ENCODE peak calls at places on chromosomes 11 and 22, in six cellular contexts. Q is stomach, B is right lobe of liver, D is K562, A is tibial nerve, K is IMR-90. P is an unnamed sample.

GRCh38 chr22:30444632-30445437 is 19.3 kb downstream of the MTFP1 start:
- DNase-seq in Q (peak), B (peak), D (peak), A (no peak), K (peak), P (no peak)

GRCh38 chr22:19714320-19715252 is at the start of gene SEPTIN5:
- DNase-seq in Q (no peak), B (no peak), D (peak), A (no peak), K (no peak), P (no peak)

GRCh38 chr11:75371930-75372876 is 20.7 kb upstream of the ARRB1 start:
- DNase-seq in Q (no peak), B (no peak), D (no peak), A (no peak), K (no peak), P (no peak)

GRCh38 chr11:10925149-10925926 is 67.5 kb upstream of the ZBED5 start:
- DNase-seq in Q (no peak), B (no peak), D (no peak), A (no peak), K (no peak), P (no peak)

GRCh38 chr11:34245043-34245442 is 112.8 kb downstream of the ABTB2 start:
- DNase-seq in Q (no peak), B (no peak), D (no peak), A (no peak), K (no peak), P (no peak)

GRCh38 chr11:78763664-78764063 is 189.0 kb upstream of the NARS2 start:
- DNase-seq in Q (no peak), B (no peak), D (no peak), A (no peak), K (no peak), P (no peak)

GRCh38 chr11:110303414-110303826 is 7.0 kb upstream of the RDX start:
- DNase-seq in Q (no peak), B (no peak), D (no peak), A (no peak), K (no peak), P (no peak)

GRCh38 chr22:33684059-33684458 is 236.2 kb downstream of the LARGE1 start:
- DNase-seq in Q (no peak), B (no peak), D (no peak), A (no peak), K (no peak), P (no peak)

GRCh38 chr22:22410677-22411076 is 97.9 kb downstream of the ZNF280B start:
- DNase-seq in Q (no peak), B (no peak), D (no peak), A (no peak), K (no peak), P (no peak)

GRCh38 chr11:132475046-132475445 is 1057.3 kb downstream of the OPCML start:
- DNase-seq in Q (no peak), B (no peak), D (no peak), A (no peak), K (no peak), P (no peak)

GRCh38 chr11:111602865-111603632 is 800 bp downstream of the SIK2 start:
- DNase-seq in Q (peak), B (no peak), D (peak), A (no peak), K (peak), P (peak)

GRCh38 chr11:122556605-122557004 is 98.9 kb upstream of the UBASH3B start:
- DNase-seq in Q (no peak), B (no peak), D (no peak), A (no peak), K (no peak), P (no peak)

GRCh38 chr11:30719420-30719819 is 133.3 kb upstream of the MPPED2 start:
- DNase-seq in Q (no peak), B (no peak), D (no peak), A (no peak), K (no peak), P (no peak)

GRCh38 chr11:114496915-114497314 is 57.6 kb downstream of the REXO2 start:
- DNase-seq in Q (no peak), B (no peak), D (peak), A (no peak), K (no peak), P (no peak)

GRCh38 chr11:30860970-30861369 is 274.8 kb upstream of the MPPED2 start:
- DNase-seq in Q (no peak), B (peak), D (no peak), A (no peak), K (no peak), P (no peak)

DNA sequence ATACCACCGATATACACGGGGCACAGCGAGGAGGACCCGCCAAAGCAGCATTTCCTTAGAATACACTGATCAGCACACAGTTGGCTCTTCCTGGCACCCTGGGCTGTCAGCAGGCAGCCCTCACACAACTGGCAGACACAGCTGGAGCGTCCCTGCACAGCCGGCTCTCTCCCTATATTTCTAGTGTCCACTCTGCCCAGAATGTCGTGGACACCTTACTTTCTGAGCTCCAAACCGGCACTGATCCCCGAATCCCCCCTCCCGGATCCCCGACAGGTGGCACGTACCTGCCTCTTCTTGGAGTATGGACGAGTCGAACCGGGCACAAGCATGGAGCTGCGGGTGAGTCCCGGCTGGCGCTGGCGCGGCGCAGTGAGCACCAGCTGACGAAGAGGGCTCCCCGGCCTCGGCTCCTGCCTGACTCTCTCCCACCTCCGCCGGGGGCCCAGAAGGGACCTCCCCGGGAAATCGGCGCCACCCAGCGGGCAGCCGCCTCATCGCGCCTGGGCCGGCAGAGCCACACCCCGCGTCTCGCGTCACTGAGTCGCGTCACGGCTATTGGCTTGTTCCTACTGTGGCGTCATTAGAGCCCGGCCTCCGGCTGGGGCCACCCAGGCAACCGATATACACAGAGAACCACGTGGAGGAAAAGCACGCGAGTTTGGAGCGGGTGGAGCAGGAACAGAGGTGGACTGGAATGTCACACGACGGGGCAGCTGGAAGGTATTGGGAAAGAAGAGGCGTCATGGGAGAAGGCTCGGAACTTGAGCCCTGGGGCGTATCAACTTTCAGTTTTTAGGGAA is at the start of gene USP2:
- DNase-seq in Q (peak), B (peak), D (peak), A (peak), K (peak), P (peak)
- TF ChIP-seq POLR2A in Q (no peak), B (peak), D (peak), A (peak), K (no peak), P (peak)

DNA sequence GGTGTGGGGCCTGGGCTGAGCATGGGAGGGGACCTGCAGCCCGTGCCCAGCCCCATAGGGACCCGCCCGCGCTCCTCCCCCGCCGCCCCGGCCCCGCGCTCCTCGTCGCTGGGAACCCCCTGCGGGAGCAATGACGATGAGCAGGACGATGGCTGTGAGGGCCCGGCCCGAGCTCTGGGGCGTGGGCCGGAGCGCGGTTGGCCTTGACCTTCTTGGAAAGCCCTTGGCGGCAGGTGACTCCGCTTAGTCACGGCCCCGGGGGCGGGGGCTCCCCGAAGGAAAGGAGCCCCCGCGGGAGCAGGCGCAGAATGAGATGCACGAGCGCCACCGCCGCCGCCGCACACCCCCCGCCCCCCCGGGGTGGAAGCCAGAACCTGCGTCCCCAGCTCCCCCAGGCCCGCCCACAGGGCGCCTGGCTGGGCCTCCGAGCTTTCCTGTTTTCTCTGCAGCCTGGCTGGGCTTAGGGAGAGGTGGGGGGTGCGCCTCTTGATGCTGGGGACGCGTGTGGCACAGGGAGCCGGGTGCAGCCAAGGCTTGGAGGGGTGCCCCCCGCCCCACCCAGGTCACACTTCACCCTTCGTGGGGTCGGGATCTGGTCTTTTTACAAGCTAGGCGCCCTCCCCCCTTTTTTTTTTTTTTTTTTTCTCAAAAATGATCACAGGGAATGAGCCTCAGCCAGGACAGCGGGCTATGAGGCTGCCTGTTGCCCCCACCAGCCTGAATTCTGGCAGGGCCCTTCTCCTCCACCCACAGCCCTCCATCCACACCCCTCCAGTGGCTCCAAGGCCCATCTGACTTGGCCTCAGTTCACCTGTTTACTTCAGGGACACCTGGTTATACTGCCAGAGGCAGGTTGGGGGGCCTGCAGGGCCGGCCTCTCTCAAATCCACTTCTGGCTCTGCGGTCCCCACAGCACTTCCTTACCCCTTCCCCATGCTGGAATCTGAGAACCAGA is 17.9 kb downstream of the CRELD2 start:
- DNase-seq in Q (peak), B (peak), D (peak), A (peak), K (peak), P (peak)
- H3K4me3 ChIP-seq in Q (peak), B (no peak), D (no peak), A (peak), K (peak), P (peak)

DNA sequence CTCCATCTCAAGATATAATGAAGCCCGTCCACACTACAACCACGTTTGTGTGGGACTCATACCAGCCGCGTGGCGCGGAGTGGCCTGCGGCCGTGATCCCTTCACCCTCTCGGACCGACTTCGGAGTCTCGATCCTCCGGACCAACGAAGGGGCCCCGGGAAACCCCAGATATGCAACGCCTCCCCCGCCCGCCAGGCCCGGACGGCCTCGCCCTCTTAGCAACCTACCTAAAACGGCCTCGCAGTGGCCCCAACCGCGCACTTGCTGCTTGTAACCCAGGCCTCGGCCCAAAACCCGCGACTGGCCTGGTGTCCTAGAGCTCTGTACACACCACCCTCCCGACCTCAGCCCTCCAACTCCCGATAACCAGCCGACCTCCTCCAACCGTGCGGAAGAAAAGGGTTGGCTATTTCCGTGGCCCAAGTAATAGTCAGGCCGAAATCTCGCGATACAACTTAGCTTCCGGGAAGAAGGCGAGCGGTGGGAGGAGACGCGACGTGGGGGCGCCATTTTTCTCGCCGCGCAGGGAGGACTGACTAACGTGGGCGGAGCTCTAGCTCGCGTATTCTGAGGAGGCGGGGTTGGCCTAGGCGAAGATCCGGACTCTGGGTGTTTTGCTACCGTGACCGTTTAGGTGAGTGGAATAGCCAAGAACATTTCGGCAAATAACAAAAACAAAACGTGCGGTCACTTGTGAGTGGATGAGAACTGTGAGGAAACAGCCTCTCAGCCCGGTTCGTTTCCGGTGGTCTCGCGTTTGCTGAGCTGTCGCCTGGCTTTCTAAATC is at the start of the genes C11orf54 and TAF1D:
- DNase-seq in Q (peak), B (peak), D (peak), A (peak), K (peak), P (peak)
- TF ChIP-seq POLR2A in Q (peak), B (peak), D (peak), A (peak), K (peak), P (peak)

GRCh38 chr11:8641332-8641731 is 41.1 kb downstream of the TRIM66 start:
- DNase-seq in Q (no peak), B (no peak), D (no peak), A (no peak), K (no peak), P (no peak)

GRCh38 chr11:8636127-8636526 is 42.1 kb upstream of the STK33 start:
- DNase-seq in Q (no peak), B (no peak), D (no peak), A (no peak), K (no peak), P (no peak)

GRCh38 chr11:8640305-8640932 is 42.0 kb downstream of the TRIM66 start:
- DNase-seq in Q (no peak), B (no peak), D (no peak), A (no peak), K (no peak), P (no peak)

GRCh38 chr11:8639655-8640054 is 42.8 kb downstream of the TRIM66 start:
- DNase-seq in Q (no peak), B (no peak), D (no peak), A (no peak), K (no peak), P (no peak)

GRCh38 chr11:8638300-8638699 is 44.2 kb downstream of the TRIM66 start:
- DNase-seq in Q (no peak), B (no peak), D (peak), A (no peak), K (peak), P (no peak)
- H3K4me3 ChIP-seq in Q (no peak), B (no peak), D (no peak), A (no peak), K (no peak), P (no peak)

DNA sequence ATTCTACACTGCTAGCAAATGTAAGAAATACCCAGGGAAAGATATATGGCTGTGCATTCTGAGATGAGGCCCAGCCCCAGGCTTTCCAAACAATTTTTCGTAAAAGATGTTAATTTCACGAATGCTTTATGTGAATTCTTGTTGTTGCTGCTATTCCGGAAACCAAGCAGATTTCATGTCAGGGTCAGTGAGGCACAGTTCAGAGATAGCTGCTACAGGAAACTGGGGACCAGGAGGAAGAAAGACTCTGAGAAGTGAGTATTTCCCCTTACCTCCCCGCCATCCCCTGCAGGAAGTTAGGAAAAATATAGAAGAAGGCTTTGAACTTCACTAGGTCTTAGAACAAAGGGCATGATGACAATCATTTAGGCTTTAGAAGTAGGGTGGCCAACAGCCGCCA is 84.8 kb upstream of the TP53I11 start:
- DNase-seq in Q (no peak), B (no peak), D (no peak), A (no peak), K (no peak), P (no peak)
- TF ChIP-seq POLR2A in Q (no peak), B (no peak), D (no peak), A (no peak), K (no peak), P (no peak)

DNA sequence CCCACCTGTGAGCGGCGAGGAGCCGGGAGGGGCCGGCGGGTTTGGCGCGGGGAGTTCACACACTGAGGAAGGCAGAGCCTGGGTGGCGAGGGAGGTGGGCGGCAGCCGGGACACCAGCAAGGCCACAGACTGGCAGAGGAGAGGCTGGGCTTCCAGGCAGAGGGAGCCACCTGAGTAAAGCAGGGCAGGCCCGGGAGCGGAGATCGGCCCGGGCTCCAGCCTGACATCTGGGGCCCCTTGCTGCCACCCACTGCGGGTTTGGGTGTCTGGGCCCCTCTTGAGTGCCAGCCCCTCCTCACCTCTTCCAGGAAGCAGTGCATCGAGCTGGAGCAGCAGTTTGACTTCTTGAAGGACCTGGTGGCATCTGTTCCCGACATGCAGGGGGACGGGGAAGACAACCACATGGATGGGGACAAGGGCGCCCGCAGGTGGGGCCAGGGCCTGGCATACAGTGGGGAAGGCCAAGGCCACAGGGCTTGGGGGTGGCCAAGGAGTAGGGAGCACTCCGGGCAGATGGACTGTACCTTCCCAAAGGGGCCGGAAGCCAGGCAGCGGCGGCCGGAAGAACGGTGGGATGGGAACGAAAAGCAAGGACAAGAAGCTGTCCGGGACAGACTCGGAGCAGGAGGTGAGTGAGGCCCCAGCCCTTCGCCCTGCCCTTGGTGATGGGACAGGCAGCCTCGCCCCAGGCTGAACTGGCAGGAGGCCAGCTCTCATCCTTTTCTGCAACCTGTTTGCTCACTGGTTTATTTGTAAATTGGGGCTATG is 993 bp downstream of the DRAP1 start:
- DNase-seq in Q (no peak), B (peak), D (no peak), A (no peak), K (no peak), P (peak)
- H3K4me3 ChIP-seq in Q (peak), B (peak), D (peak), A (peak), K (peak), P (peak)